ENCODE peak calls at places on chromosomes 1 and 21, in ten cellular contexts. F, H, A, V, S, D, X, Y, G and C are unnamed samples.

GRCh38 chr1:113792471-113792870 is 19.8 kb downstream of the RSBN1 start:
- DNase-seq in H (no peak), A (no peak), Y (no peak), X (no peak), D (no peak), G (no peak), S (no peak), V (no peak), F (no peak), C (no peak)

GRCh38 chr1:183025782-183026774 is 2.9 kb downstream of the LAMC1 start:
- DNase-seq in H (no peak), Y (no peak), D (no peak), S (no peak), V (no peak), G (no peak), X (peak; percentile 64), F (peak; percentile 56), A (no peak), C (peak; percentile 48)

GRCh38 chr1:78038071-78038470 is 7.7 kb upstream of the GIPC2 start:
- DNase-seq in F (peak; percentile 73), Y (peak; percentile 79), H (no peak), A (no peak), S (no peak), G (no peak), X (no peak), V (no peak), D (no peak), C (no peak)

GRCh38 chr1:202173993-202174392 is 13.6 kb upstream of the PTPN7 start:
- DNase-seq in Y (no peak), S (no peak), X (no peak), A (peak; percentile 36), F (no peak), V (no peak), D (no peak), G (no peak), H (no peak), C (no peak)

GRCh38 chr21:41707231-41707988 is 59.4 kb downstream of the RIPK4 start:
- DNase-seq in Y (no peak), V (no peak), X (peak; percentile 90), H (no peak), F (no peak), G (no peak), A (no peak), D (no peak), S (no peak), C (no peak)

GRCh38 chr1:5934058-5934884 is 58.0 kb downstream of the NPHP4 start:
- DNase-seq in F (no peak), X (no peak), S (no peak), V (no peak), H (no peak), Y (no peak), D (no peak), A (no peak), G (no peak), C (no peak)

GRCh38 chr1:71448444-71448843 is 367.6 kb upstream of the ZRANB2 start:
- DNase-seq in V (no peak), F (no peak), G (no peak), X (no peak), Y (no peak), H (no peak), S (no peak), A (no peak), D (no peak), C (no peak)

GRCh38 chr1:9891207-9891606 is 18.9 kb downstream of the CTNNBIP1 start:
- DNase-seq in F (peak; percentile 26), S (peak; percentile 84), D (no peak), G (peak; percentile 12), X (no peak), H (no peak), V (no peak), A (no peak), Y (no peak), C (no peak)

GRCh38 chr1:233060595-233060994 is 110.2 kb downstream of the NTPCR start:
- DNase-seq in X (no peak), D (no peak), F (no peak), G (no peak), Y (no peak), V (no peak), S (peak; percentile 24), A (no peak), H (no peak), C (no peak)

GRCh38 chr1:165645654-165646366 is 14.8 kb downstream of the MGST3 start:
- DNase-seq in H (no peak), X (no peak), A (no peak), G (no peak), Y (no peak), S (no peak), F (no peak), D (no peak), V (no peak), C (no peak)

GRCh38 chr1:227607336-227607898 is 44.1 kb downstream of the ZNF678 start:
- DNase-seq in D (no peak), Y (no peak), G (no peak), A (no peak), S (no peak), V (no peak), X (no peak), H (no peak), F (no peak), C (no peak)

DNA sequence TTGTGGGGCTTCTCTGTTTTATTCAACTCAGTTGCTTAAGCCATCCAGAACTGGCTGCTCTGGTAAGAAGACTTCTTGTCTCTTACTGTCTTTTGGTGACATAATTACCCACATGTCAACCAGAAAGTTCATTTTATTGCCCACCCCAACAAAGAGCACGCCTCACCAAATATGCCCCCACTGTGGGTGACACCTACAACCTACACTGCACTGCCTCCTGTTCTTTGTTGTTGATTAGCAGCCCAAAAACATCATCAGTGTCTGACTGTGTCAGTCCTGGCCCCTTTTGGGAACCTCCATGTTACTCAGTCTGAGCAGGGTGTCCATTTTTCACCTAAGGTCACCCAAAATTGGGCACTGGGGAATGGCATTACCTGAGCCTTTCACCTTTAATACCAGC is 49.3 kb downstream of the ZNF678 start:
- DNase-seq in D (no peak), S (no peak), Y (no peak), A (no peak), H (no peak), V (no peak), X (no peak), G (no peak), F (no peak), C (no peak)
- H3K9me3 ChIP-seq in D (peaks cover 18% of the 10 kb centered on the region), S (peaks cover 7% of the 10 kb centered on the region), Y (peaks cover 88% of the 10 kb centered on the region), A (peaks cover 41% of the 10 kb centered on the region), H (peaks cover 4% of the 10 kb centered on the region), V (peaks cover 11% of the 10 kb centered on the region), X (peaks cover 3% of the 10 kb centered on the region), G (peaks cover 12% of the 10 kb centered on the region), F (peaks cover 31% of the 10 kb centered on the region), C (peaks cover 2% of the 10 kb centered on the region)

GRCh38 chr1:163186910-163187309 is 15.8 kb downstream of the RGS5 start:
- DNase-seq in H (no peak), V (no peak), A (no peak), Y (no peak), D (no peak), S (no peak), G (no peak), X (no peak), F (no peak), C (no peak)

GRCh38 chr1:163187849-163188248 is 14.9 kb downstream of the RGS5 start:
- DNase-seq in D (no peak), Y (no peak), A (no peak), F (no peak), S (no peak), G (no peak), V (no peak), H (no peak), X (no peak), C (no peak)

GRCh38 chr1:163195728-163196448 is 6.8 kb downstream of the RGS5 start:
- DNase-seq in Y (peak; percentile 53), G (no peak), D (no peak), X (no peak), V (no peak), F (peak; percentile 67), A (no peak), S (no peak), H (no peak), C (no peak)

GRCh38 chr1:163188947-163189346 is 13.8 kb downstream of the RGS5 start:
- DNase-seq in A (no peak), Y (no peak), S (no peak), D (no peak), G (no peak), X (no peak), H (no peak), F (no peak), V (no peak), C (no peak)

GRCh38 chr1:163191301-163191700 is 11.4 kb downstream of the RGS5 start:
- DNase-seq in F (no peak), A (no peak), H (no peak), X (no peak), G (no peak), Y (no peak), D (no peak), V (no peak), S (no peak), C (no peak)
- H3K27me3 ChIP-seq in F (no peaks in the 10 kb centered on the region), A (no peaks in the 10 kb centered on the region), H (peaks cover 2% of the 10 kb centered on the region), X (no peaks in the 10 kb centered on the region), G (no peaks in the 10 kb centered on the region), Y (no peaks in the 10 kb centered on the region), D (no peaks in the 10 kb centered on the region), V (no peaks in the 10 kb centered on the region), S (no peaks in the 10 kb centered on the region), C (no peaks in the 10 kb centered on the region)

GRCh38 chr1:88544166-88544565 is 139.9 kb upstream of the PKN2 start:
- DNase-seq in X (no peak), V (no peak), H (no peak), A (no peak), G (no peak), Y (no peak), S (no peak), F (no peak), D (no peak), C (no peak)
- H3K9me3 ChIP-seq in X (no peaks in the 10 kb centered on the region), V (no peaks in the 10 kb centered on the region), H (no peaks in the 10 kb centered on the region), A (no peaks in the 10 kb centered on the region), G (no peaks in the 10 kb centered on the region), Y (no peaks in the 10 kb centered on the region), S (no peaks in the 10 kb centered on the region), F (no peaks in the 10 kb centered on the region), D (no peaks in the 10 kb centered on the region), C (no peaks in the 10 kb centered on the region)

GRCh38 chr1:50424045-50424939 is 1.0 kb upstream of the DMRTA2 start:
- DNase-seq in X (no peak), A (no peak), F (no peak), G (no peak), H (no peak), D (no peak), V (no peak), S (peak; percentile 29), Y (peak; percentile 38), C (peak; percentile 18)

GRCh38 chr1:50426108-50426700 is 3.0 kb upstream of the DMRTA2 start:
- DNase-seq in G (no peak), D (no peak), H (no peak), S (peak; percentile 34), V (no peak), F (no peak), A (no peak), X (no peak), Y (no peak), C (no peak)

GRCh38 chr1:50423670-50424000 is 392 bp upstream of the DMRTA2 start:
- DNase-seq in F (no peak), A (no peak), H (no peak), X (no peak), V (no peak), S (no peak), D (no peak), G (no peak), Y (peak; percentile 36), C (no peak)

GRCh38 chr1:50425376-50426107 is 2.3 kb upstream of the DMRTA2 start:
- DNase-seq in Y (peak; percentile 31), D (no peak), F (no peak), X (no peak), A (peak; percentile 83), G (no peak), S (peak; percentile 75), H (no peak), V (no peak), C (no peak)

GRCh38 chr1:50424940-50425375 is 1.7 kb upstream of the DMRTA2 start:
- DNase-seq in G (no peak), H (no peak), S (peak; percentile 48), F (no peak), D (no peak), A (peak; percentile 75), X (no peak), Y (no peak), V (no peak), C (no peak)
- H3K27me3 ChIP-seq in G (no peaks in the 10 kb centered on the region), H (peaks cover 65% of the 10 kb centered on the region), S (peaks cover 100% of the 10 kb centered on the region), F (peaks cover 90% of the 10 kb centered on the region), D (peaks cover 25% of the 10 kb centered on the region), A (peaks cover 100% of the 10 kb centered on the region), X (no peaks in the 10 kb centered on the region), Y (peaks cover 86% of the 10 kb centered on the region), V (peaks cover 100% of the 10 kb centered on the region), C (peaks cover 61% of the 10 kb centered on the region)